ENCODE peak calls at places on chromosomes 1 and 21, in four cellular contexts. Q, U, E and R are unnamed samples.

GRCh38 chr1:85048296-85049064 is at the start of gene MCOLN3:
- DNase-seq in Q (no peak), U (no peak), E (no peak), R (peak; percentile 59)

GRCh38 chr1:38667626-38668025 is 191.9 kb downstream of the RRAGC start:
- DNase-seq in Q (no peak), U (no peak), E (no peak), R (no peak)

GRCh38 chr21:41612674-41613250 is 104.8 kb upstream of the TMPRSS2 start:
- DNase-seq in U (no peak), Q (no peak), E (peak; percentile 15), R (peak; percentile 79)

GRCh38 chr1:44154049-44154448 is 12.6 kb upstream of the KLF18 start:
- DNase-seq in U (no peak), Q (no peak), E (no peak), R (no peak)

GRCh38 chr1:117359560-117360289 is 7.5 kb upstream of the MAN1A2 start:
- DNase-seq in U (no peak), Q (no peak), E (no peak), R (peak; percentile 48)

GRCh38 chr1:209823143-209824041 is 4.4 kb upstream of the UTP25 start:
- DNase-seq in Q (no peak), U (no peak), E (peak; percentile 38), R (peak; percentile 47)

GRCh38 chr1:218353656-218354055 is 8.5 kb downstream of the TGFB2 start:
- DNase-seq in Q (no peak), U (no peak), E (no peak), R (no peak)

GRCh38 chr1:190464686-190465085 is 13.0 kb downstream of the BRINP3 start:
- DNase-seq in Q (no peak), U (no peak), E (no peak), R (no peak)

GRCh38 chr1:172399369-172400072 is 21.0 kb upstream of the C1orf105 start:
- DNase-seq in U (no peak), E (peak; percentile 78), Q (no peak), R (peak; percentile 29)

GRCh38 chr1:206784471-206784903 is 12.2 kb upstream of the IL10 start:
- DNase-seq in U (no peak), E (no peak), Q (no peak), R (no peak)

GRCh38 chr1:54290443-54291184 is 90.6 kb downstream of the MRPL37 start:
- DNase-seq in Q (no peak), E (peak; percentile 41), U (no peak), R (no peak)

GRCh38 chr1:19483261-19483660 is 2.1 kb downstream of the CAPZB start:
- DNase-seq in U (no peak), Q (no peak), E (no peak), R (no peak)

GRCh38 chr1:212792396-212792908 is 758 bp downstream of the TATDN3 start:
- DNase-seq in E (no peak), Q (no peak), U (no peak), R (no peak)

GRCh38 chr1:119743308-119743707 is 25.4 kb downstream of the HMGCS2 start:
- DNase-seq in U (no peak), Q (no peak), E (no peak), R (no peak)

GRCh38 chr1:12616709-12617373 is 1.2 kb downstream of the DHRS3 start:
- DNase-seq in E (no peak), U (no peak), Q (no peak), R (peak; percentile 71)

GRCh38 chr1:118479351-118479750 is 294.3 kb upstream of the SPAG17 start:
- DNase-seq in U (no peak), E (no peak), Q (no peak), R (no peak)

GRCh38 chr1:112710159-112710558 is 3.2 kb upstream of the RHOC start:
- DNase-seq in Q (no peak), E (no peak), U (no peak), R (no peak)

GRCh38 chr1:53949023-53949611 is 3.0 kb downstream of the LRRC42 start:
- DNase-seq in U (no peak), E (peak; percentile 65), Q (no peak), R (peak; percentile 57)

GRCh38 chr1:34926156-34926555 is 3.3 kb downstream of the DLGAP3 start:
- DNase-seq in E (no peak), U (no peak), Q (no peak), R (no peak)

GRCh38 chr1:234998174-234998741 is 130.4 kb downstream of the TOMM20 start:
- DNase-seq in E (peak; percentile 72), Q (no peak), U (no peak), R (no peak)

GRCh38 chr1:216119600-216119999 is 303.6 kb downstream of the USH2A start:
- DNase-seq in U (no peak), Q (no peak), E (peak; percentile 11), R (peak; percentile 11)

GRCh38 chr1:116912846-116913245 is 3.1 kb downstream of the PTGFRN start:
- DNase-seq in Q (no peak), U (no peak), E (no peak), R (no peak)

GRCh38 chr1:3032970-3033794 is 11.9 kb downstream of the ACTRT2 start:
- DNase-seq in E (no peak), Q (no peak), U (no peak), R (no peak)

GRCh38 chr1:183209533-183210158 is 23.6 kb downstream of the LAMC2 start:
- DNase-seq in E (no peak), Q (no peak), U (no peak), R (no peak)

GRCh38 chr1:117556976-117557375 is 48.9 kb upstream of the TENT5C start:
- DNase-seq in E (no peak), U (no peak), Q (no peak), R (no peak)

GRCh38 chr1:196660912-196661311 is 9.1 kb downstream of the CFH start:
- DNase-seq in U (no peak), E (no peak), Q (no peak), R (peak; percentile 46)

GRCh38 chr1:63730211-63730610 is 43.6 kb upstream of the ROR1 start:
- DNase-seq in Q (no peak), E (no peak), U (no peak), R (peak; percentile 14)

GRCh38 chr21:35974801-35975200 is 85.5 kb downstream of the SETD4 start:
- DNase-seq in E (peak; percentile 75), U (no peak), Q (no peak), R (no peak)

GRCh38 chr1:5286244-5286643 is 631.8 kb downstream of the AJAP1 start:
- DNase-seq in Q (no peak), E (no peak), U (no peak), R (no peak)

GRCh38 chr1:28369518-28370219 is at the start of gene PHACTR4:
- DNase-seq in E (peak; percentile 92), Q (peak; percentile 61), U (peak; percentile 96), R (peak; percentile 97)

GRCh38 chr1:71785470-71785869 is 496.9 kb downstream of the NEGR1 start:
- DNase-seq in E (no peak), Q (no peak), U (no peak), R (no peak)

GRCh38 chr1:38038836-38039235 is 7.8 kb downstream of the POU3F1 start:
- DNase-seq in E (no peak), Q (no peak), U (no peak), R (no peak)

GRCh38 chr1:180343931-180344406 is 113.9 kb downstream of the LHX4 start:
- DNase-seq in Q (peak; percentile 30), U (no peak), E (no peak), R (peak; percentile 24)
- TF ChIP-seq RFX5 in Q (no peak), U (no peak), E (no peak), R (no peak)

GRCh38 chr1:109383850-109384249 is 13.9 kb downstream of the SORT1 start:
- DNase-seq in U (no peak), Q (no peak), E (no peak), R (no peak)
- H3K79me2 ChIP-seq in U (peaks cover 93% of the 10 kb centered on the region), Q (no peaks in the 10 kb centered on the region), E (peaks cover 95% of the 10 kb centered on the region), R (peaks cover 32% of the 10 kb centered on the region)

DNA sequence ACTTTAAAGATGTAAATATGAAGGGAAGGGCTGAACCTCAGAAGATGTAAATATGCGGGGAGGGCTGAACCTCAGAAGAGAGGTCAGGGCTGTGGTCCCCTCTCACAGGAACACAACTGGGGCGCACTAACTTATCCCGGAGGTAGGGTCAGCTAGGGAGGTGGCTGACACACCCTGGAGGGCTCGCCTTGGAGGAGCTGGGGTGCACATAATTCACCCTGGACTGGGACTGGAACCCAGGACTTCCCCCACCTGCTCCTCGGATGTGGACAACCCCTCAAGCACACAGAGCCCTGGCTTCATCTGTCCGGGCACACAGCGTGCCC is 13.9 kb upstream of the TTC39A start:
- DNase-seq in E (no peak), Q (no peak), U (no peak), R (no peak)
- H3K4me2 ChIP-seq in E (peak overlapping the region; percentile 88), Q (no peak overlapping the region), U (peak overlapping the region; percentile 54), R (no peak overlapping the region)

GRCh38 chr1:9326596-9326995 is 33.9 kb downstream of the SPSB1 start:
- DNase-seq in Q (no peak), U (no peak), E (no peak), R (no peak)
- TF ChIP-seq RFX5 in Q (no peak), U (no peak), E (no peak), R (no peak)

DNA sequence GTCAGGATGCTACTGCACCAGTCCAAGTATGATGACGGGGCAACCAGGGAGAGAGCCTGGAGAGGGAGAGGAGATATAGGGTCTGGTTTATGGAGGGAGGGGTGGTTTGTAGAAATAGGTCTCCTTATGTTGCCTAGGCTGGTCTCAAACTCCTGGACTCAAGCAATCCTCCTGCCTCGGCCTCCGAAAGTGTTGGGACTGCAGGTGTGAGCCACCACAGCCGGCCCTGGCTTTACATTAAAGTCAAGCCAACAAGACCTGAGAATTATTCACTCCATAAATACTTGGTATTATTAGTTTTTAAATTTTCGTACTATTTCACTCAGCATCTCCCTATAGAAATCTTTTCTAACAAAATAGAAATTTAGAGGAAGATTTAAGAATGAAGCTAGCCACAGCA is 86.8 kb downstream of the MATN1 start:
- DNase-seq in E (no peak), Q (no peak), U (no peak), R (no peak)
- H3K79me2 ChIP-seq in E (no peaks in the 10 kb centered on the region), Q (no peaks in the 10 kb centered on the region), U (no peaks in the 10 kb centered on the region), R (no peaks in the 10 kb centered on the region)

GRCh38 chr1:177171536-177172123 is 872 bp downstream of the BRINP2 start:
- DNase-seq in U (no peak), E (no peak), Q (no peak), R (no peak)
- H3K4me2 ChIP-seq in U (peak overlapping the region; percentile 77), E (no peak overlapping the region), Q (no peak overlapping the region), R (peak overlapping the region; percentile 80)

GRCh38 chr1:160129558-160129957 is 14.0 kb downstream of the ATP1A2 start:
- DNase-seq in Q (no peak), U (no peak), E (no peak), R (no peak)

GRCh38 chr1:160129046-160129445 is 13.5 kb downstream of the ATP1A2 start:
- DNase-seq in Q (no peak), E (no peak), U (no peak), R (no peak)

GRCh38 chr1:160127381-160127780 is 11.8 kb downstream of the ATP1A2 start:
- DNase-seq in Q (no peak), U (no peak), E (no peak), R (no peak)

GRCh38 chr1:160128636-160129035 is 13.1 kb downstream of the ATP1A2 start:
- DNase-seq in U (no peak), Q (no peak), E (no peak), R (no peak)

GRCh38 chr1:160127865-160128523 is 12.4 kb downstream of the ATP1A2 start:
- DNase-seq in U (no peak), Q (no peak), E (peak; percentile 12), R (no peak)
- TF ChIP-seq RFX5 in U (no peak), Q (no peak), E (no peak), R (no peak)